ENCODE peak calls at places on chromosomes 11 and 22, in ten cellular contexts. One of them, this sample, is unnamed.

GRCh38 chr11:22734628-22735345 is 68.4 kb downstream of the GAS2 start:
- DNase-seq in stimulated activated CD4-positive, alpha-beta T cell treated with anti-CD3 and anti-CD28 coated beads, Interleukin-15, amount 100 ng/mL, for 24 hours: no peak
- DNase-seq in RWPE1: no peak
- DNase-seq in left cardiac atrium: no peak
- DNase-seq in WTC11: no peak
- DNase-seq in T-helper 9 cell: no peak
- DNase-seq in GM10248: no peak
- DNase-seq in Right ventricle myocardium superior: no peak
- DNase-seq in occipital lobe: no peak
- DNase-seq in amygdala: no peak
- DNase-seq in this sample: no peak

GRCh38 chr11:83971063-83971462 is 684.9 kb upstream of the CCDC90B start:
- DNase-seq in stimulated activated CD4-positive, alpha-beta T cell treated with anti-CD3 and anti-CD28 coated beads, Interleukin-15, amount 100 ng/mL, for 24 hours: no peak
- DNase-seq in RWPE1: no peak
- DNase-seq in left cardiac atrium: no peak
- DNase-seq in WTC11: no peak
- DNase-seq in T-helper 9 cell: no peak
- DNase-seq in GM10248: no peak
- DNase-seq in Right ventricle myocardium superior: no peak
- DNase-seq in occipital lobe: peak
- DNase-seq in amygdala: no peak
- DNase-seq in this sample: no peak

GRCh38 chr11:69890476-69890875 is 71.3 kb upstream of the FGF3 start:
- DNase-seq in stimulated activated CD4-positive, alpha-beta T cell treated with anti-CD3 and anti-CD28 coated beads, Interleukin-15, amount 100 ng/mL, for 24 hours: no peak
- DNase-seq in RWPE1: no peak
- DNase-seq in left cardiac atrium: no peak
- DNase-seq in WTC11: no peak
- DNase-seq in T-helper 9 cell: no peak
- DNase-seq in GM10248: no peak
- DNase-seq in Right ventricle myocardium superior: peak
- DNase-seq in occipital lobe: no peak
- DNase-seq in amygdala: no peak
- DNase-seq in this sample: no peak

GRCh38 chr11:112174789-112175595 is at the start of gene BCO2:
- DNase-seq in stimulated activated CD4-positive, alpha-beta T cell treated with anti-CD3 and anti-CD28 coated beads, Interleukin-15, amount 100 ng/mL, for 24 hours: peak
- DNase-seq in RWPE1: peak
- DNase-seq in left cardiac atrium: peak
- DNase-seq in WTC11: peak
- DNase-seq in T-helper 9 cell: peak
- DNase-seq in GM10248: peak
- DNase-seq in Right ventricle myocardium superior: peak
- DNase-seq in occipital lobe: peak
- DNase-seq in amygdala: peak
- DNase-seq in this sample: no peak

GRCh38 chr11:119614227-119615002 is 114.6 kb downstream of the NECTIN1 start:
- DNase-seq in stimulated activated CD4-positive, alpha-beta T cell treated with anti-CD3 and anti-CD28 coated beads, Interleukin-15, amount 100 ng/mL, for 24 hours: no peak
- DNase-seq in RWPE1: no peak
- DNase-seq in left cardiac atrium: no peak
- DNase-seq in WTC11: no peak
- DNase-seq in T-helper 9 cell: no peak
- DNase-seq in GM10248: no peak
- DNase-seq in Right ventricle myocardium superior: no peak
- DNase-seq in occipital lobe: no peak
- DNase-seq in amygdala: no peak
- DNase-seq in this sample: no peak

GRCh38 chr11:46363031-46363407 is 15.8 kb downstream of the DGKZ start:
- DNase-seq in stimulated activated CD4-positive, alpha-beta T cell treated with anti-CD3 and anti-CD28 coated beads, Interleukin-15, amount 100 ng/mL, for 24 hours: no peak
- DNase-seq in RWPE1: peak
- DNase-seq in left cardiac atrium: peak
- DNase-seq in WTC11: no peak
- DNase-seq in T-helper 9 cell: no peak
- DNase-seq in GM10248: no peak
- DNase-seq in Right ventricle myocardium superior: peak
- DNase-seq in occipital lobe: peak
- DNase-seq in amygdala: peak
- DNase-seq in this sample: no peak

GRCh38 chr11:35487532-35488078 is 37.8 kb downstream of the PAMR1 start:
- DNase-seq in stimulated activated CD4-positive, alpha-beta T cell treated with anti-CD3 and anti-CD28 coated beads, Interleukin-15, amount 100 ng/mL, for 24 hours: peak
- DNase-seq in RWPE1: no peak
- DNase-seq in left cardiac atrium: no peak
- DNase-seq in WTC11: peak
- DNase-seq in T-helper 9 cell: no peak
- DNase-seq in GM10248: no peak
- DNase-seq in Right ventricle myocardium superior: no peak
- DNase-seq in occipital lobe: no peak
- DNase-seq in amygdala: no peak
- DNase-seq in this sample: no peak

GRCh38 chr22:43094085-43094484 is 4.9 kb upstream of the TTLL1 start:
- DNase-seq in stimulated activated CD4-positive, alpha-beta T cell treated with anti-CD3 and anti-CD28 coated beads, Interleukin-15, amount 100 ng/mL, for 24 hours: no peak
- DNase-seq in RWPE1: no peak
- DNase-seq in left cardiac atrium: peak
- DNase-seq in WTC11: no peak
- DNase-seq in T-helper 9 cell: no peak
- DNase-seq in GM10248: no peak
- DNase-seq in Right ventricle myocardium superior: peak
- DNase-seq in occipital lobe: no peak
- DNase-seq in amygdala: no peak
- DNase-seq in this sample: no peak

GRCh38 chr22:46744581-46744980 is 6.5 kb upstream of the CERK start:
- DNase-seq in stimulated activated CD4-positive, alpha-beta T cell treated with anti-CD3 and anti-CD28 coated beads, Interleukin-15, amount 100 ng/mL, for 24 hours: no peak
- DNase-seq in RWPE1: no peak
- DNase-seq in left cardiac atrium: no peak
- DNase-seq in WTC11: no peak
- DNase-seq in T-helper 9 cell: no peak
- DNase-seq in GM10248: no peak
- DNase-seq in Right ventricle myocardium superior: no peak
- DNase-seq in occipital lobe: no peak
- DNase-seq in amygdala: no peak
- DNase-seq in this sample: no peak

GRCh38 chr11:97739892-97740782 is 1280.6 kb upstream of the CNTN5 start:
- DNase-seq in stimulated activated CD4-positive, alpha-beta T cell treated with anti-CD3 and anti-CD28 coated beads, Interleukin-15, amount 100 ng/mL, for 24 hours: no peak
- DNase-seq in RWPE1: no peak
- DNase-seq in left cardiac atrium: no peak
- DNase-seq in WTC11: no peak
- DNase-seq in T-helper 9 cell: no peak
- DNase-seq in GM10248: no peak
- DNase-seq in Right ventricle myocardium superior: no peak
- DNase-seq in occipital lobe: no peak
- DNase-seq in amygdala: no peak
- DNase-seq in this sample: no peak

GRCh38 chr22:23128269-23129108 is 13.3 kb downstream of the RSPH14 start:
- DNase-seq in stimulated activated CD4-positive, alpha-beta T cell treated with anti-CD3 and anti-CD28 coated beads, Interleukin-15, amount 100 ng/mL, for 24 hours: peak
- DNase-seq in RWPE1: peak
- DNase-seq in left cardiac atrium: peak
- DNase-seq in WTC11: peak
- DNase-seq in T-helper 9 cell: peak
- DNase-seq in GM10248: peak
- DNase-seq in Right ventricle myocardium superior: peak
- DNase-seq in occipital lobe: peak
- DNase-seq in amygdala: peak
- DNase-seq in this sample: peak

GRCh38 chr11:45102361-45102809 is 44.1 kb upstream of the PRDM11 start:
- DNase-seq in stimulated activated CD4-positive, alpha-beta T cell treated with anti-CD3 and anti-CD28 coated beads, Interleukin-15, amount 100 ng/mL, for 24 hours: no peak
- DNase-seq in RWPE1: no peak
- DNase-seq in left cardiac atrium: no peak
- DNase-seq in WTC11: no peak
- DNase-seq in T-helper 9 cell: no peak
- DNase-seq in GM10248: no peak
- DNase-seq in Right ventricle myocardium superior: no peak
- DNase-seq in occipital lobe: no peak
- DNase-seq in amygdala: no peak
- DNase-seq in this sample: no peak

GRCh38 chr11:62400760-62401159 is 18.1 kb upstream of the SCGB1A1 start:
- DNase-seq in stimulated activated CD4-positive, alpha-beta T cell treated with anti-CD3 and anti-CD28 coated beads, Interleukin-15, amount 100 ng/mL, for 24 hours: no peak
- DNase-seq in RWPE1: no peak
- DNase-seq in left cardiac atrium: peak
- DNase-seq in WTC11: no peak
- DNase-seq in T-helper 9 cell: no peak
- DNase-seq in GM10248: no peak
- DNase-seq in Right ventricle myocardium superior: peak
- DNase-seq in occipital lobe: peak
- DNase-seq in amygdala: peak
- DNase-seq in this sample: no peak

GRCh38 chr22:37229805-37230672 is 14.0 kb downstream of the RAC2 start:
- DNase-seq in stimulated activated CD4-positive, alpha-beta T cell treated with anti-CD3 and anti-CD28 coated beads, Interleukin-15, amount 100 ng/mL, for 24 hours: peak
- DNase-seq in RWPE1: no peak
- DNase-seq in left cardiac atrium: no peak
- DNase-seq in WTC11: no peak
- DNase-seq in T-helper 9 cell: peak
- DNase-seq in GM10248: peak
- DNase-seq in Right ventricle myocardium superior: peak
- DNase-seq in occipital lobe: no peak
- DNase-seq in amygdala: no peak
- DNase-seq in this sample: peak

GRCh38 chr22:17733484-17733883 is 40.8 kb downstream of the BID start:
- DNase-seq in stimulated activated CD4-positive, alpha-beta T cell treated with anti-CD3 and anti-CD28 coated beads, Interleukin-15, amount 100 ng/mL, for 24 hours: no peak
- DNase-seq in RWPE1: no peak
- DNase-seq in left cardiac atrium: no peak
- DNase-seq in WTC11: no peak
- DNase-seq in T-helper 9 cell: no peak
- DNase-seq in GM10248: no peak
- DNase-seq in Right ventricle myocardium superior: no peak
- DNase-seq in occipital lobe: no peak
- DNase-seq in amygdala: no peak
- DNase-seq in this sample: no peak

GRCh38 chr11:93567406-93567819 is 24.2 kb upstream of the SMCO4 start:
- DNase-seq in stimulated activated CD4-positive, alpha-beta T cell treated with anti-CD3 and anti-CD28 coated beads, Interleukin-15, amount 100 ng/mL, for 24 hours: no peak
- DNase-seq in RWPE1: no peak
- DNase-seq in left cardiac atrium: peak
- DNase-seq in WTC11: no peak
- DNase-seq in T-helper 9 cell: no peak
- DNase-seq in GM10248: no peak
- DNase-seq in Right ventricle myocardium superior: peak
- DNase-seq in occipital lobe: peak
- DNase-seq in amygdala: peak
- DNase-seq in this sample: no peak

GRCh38 chr11:108388576-108388975 is 78.8 kb downstream of the C11orf65 start:
- DNase-seq in stimulated activated CD4-positive, alpha-beta T cell treated with anti-CD3 and anti-CD28 coated beads, Interleukin-15, amount 100 ng/mL, for 24 hours: no peak
- DNase-seq in RWPE1: no peak
- DNase-seq in left cardiac atrium: no peak
- DNase-seq in WTC11: no peak
- DNase-seq in T-helper 9 cell: no peak
- DNase-seq in GM10248: no peak
- DNase-seq in Right ventricle myocardium superior: no peak
- DNase-seq in occipital lobe: no peak
- DNase-seq in amygdala: no peak
- DNase-seq in this sample: no peak

GRCh38 chr22:32539631-32540449 is 65.2 kb downstream of the FBXO7 start:
- DNase-seq in stimulated activated CD4-positive, alpha-beta T cell treated with anti-CD3 and anti-CD28 coated beads, Interleukin-15, amount 100 ng/mL, for 24 hours: no peak
- DNase-seq in RWPE1: no peak
- DNase-seq in left cardiac atrium: peak
- DNase-seq in WTC11: no peak
- DNase-seq in T-helper 9 cell: no peak
- DNase-seq in GM10248: no peak
- DNase-seq in Right ventricle myocardium superior: no peak
- DNase-seq in occipital lobe: no peak
- DNase-seq in amygdala: no peak
- DNase-seq in this sample: no peak

GRCh38 chr11:96049426-96049825 is 125.5 kb upstream of the MTMR2 start:
- DNase-seq in stimulated activated CD4-positive, alpha-beta T cell treated with anti-CD3 and anti-CD28 coated beads, Interleukin-15, amount 100 ng/mL, for 24 hours: no peak
- DNase-seq in RWPE1: no peak
- DNase-seq in left cardiac atrium: no peak
- DNase-seq in WTC11: no peak
- DNase-seq in T-helper 9 cell: no peak
- DNase-seq in GM10248: no peak
- DNase-seq in Right ventricle myocardium superior: no peak
- DNase-seq in occipital lobe: no peak
- DNase-seq in amygdala: no peak
- DNase-seq in this sample: no peak

GRCh38 chr11:126929186-126930085 is 71.1 kb downstream of the KIRREL3 start:
- DNase-seq in stimulated activated CD4-positive, alpha-beta T cell treated with anti-CD3 and anti-CD28 coated beads, Interleukin-15, amount 100 ng/mL, for 24 hours: no peak
- DNase-seq in RWPE1: no peak
- DNase-seq in left cardiac atrium: no peak
- DNase-seq in WTC11: no peak
- DNase-seq in T-helper 9 cell: no peak
- DNase-seq in GM10248: no peak
- DNase-seq in Right ventricle myocardium superior: no peak
- DNase-seq in occipital lobe: no peak
- DNase-seq in amygdala: no peak
- DNase-seq in this sample: no peak

GRCh38 chr22:42959472-42960145 is 55.3 kb downstream of the PACSIN2 start:
- DNase-seq in stimulated activated CD4-positive, alpha-beta T cell treated with anti-CD3 and anti-CD28 coated beads, Interleukin-15, amount 100 ng/mL, for 24 hours: no peak
- DNase-seq in RWPE1: peak
- DNase-seq in left cardiac atrium: peak
- DNase-seq in WTC11: no peak
- DNase-seq in T-helper 9 cell: no peak
- DNase-seq in GM10248: no peak
- DNase-seq in Right ventricle myocardium superior: peak
- DNase-seq in occipital lobe: no peak
- DNase-seq in amygdala: no peak
- DNase-seq in this sample: no peak

GRCh38 chr11:15655552-15655951 is 540.8 kb downstream of the INSC start:
- DNase-seq in stimulated activated CD4-positive, alpha-beta T cell treated with anti-CD3 and anti-CD28 coated beads, Interleukin-15, amount 100 ng/mL, for 24 hours: no peak
- DNase-seq in RWPE1: no peak
- DNase-seq in left cardiac atrium: no peak
- DNase-seq in WTC11: no peak
- DNase-seq in T-helper 9 cell: no peak
- DNase-seq in GM10248: no peak
- DNase-seq in Right ventricle myocardium superior: no peak
- DNase-seq in occipital lobe: no peak
- DNase-seq in amygdala: no peak
- DNase-seq in this sample: no peak

GRCh38 chr22:44224166-44224565 is 43.4 kb downstream of the PARVG start:
- DNase-seq in stimulated activated CD4-positive, alpha-beta T cell treated with anti-CD3 and anti-CD28 coated beads, Interleukin-15, amount 100 ng/mL, for 24 hours: no peak
- DNase-seq in RWPE1: peak
- DNase-seq in left cardiac atrium: no peak
- DNase-seq in WTC11: no peak
- DNase-seq in T-helper 9 cell: no peak
- DNase-seq in GM10248: no peak
- DNase-seq in Right ventricle myocardium superior: no peak
- DNase-seq in occipital lobe: no peak
- DNase-seq in amygdala: no peak
- DNase-seq in this sample: no peak

GRCh38 chr11:776459-777287 is 614 bp downstream of the GATD1 start:
- DNase-seq in stimulated activated CD4-positive, alpha-beta T cell treated with anti-CD3 and anti-CD28 coated beads, Interleukin-15, amount 100 ng/mL, for 24 hours: no peak
- DNase-seq in RWPE1: no peak
- DNase-seq in left cardiac atrium: no peak
- DNase-seq in WTC11: peak
- DNase-seq in T-helper 9 cell: no peak
- DNase-seq in GM10248: peak
- DNase-seq in Right ventricle myocardium superior: no peak
- DNase-seq in occipital lobe: no peak
- DNase-seq in amygdala: no peak
- DNase-seq in this sample: peak

GRCh38 chr11:6734616-6735015 is 37.2 kb downstream of the OR2AG2 start:
- DNase-seq in stimulated activated CD4-positive, alpha-beta T cell treated with anti-CD3 and anti-CD28 coated beads, Interleukin-15, amount 100 ng/mL, for 24 hours: peak
- DNase-seq in RWPE1: no peak
- DNase-seq in left cardiac atrium: no peak
- DNase-seq in WTC11: no peak
- DNase-seq in T-helper 9 cell: no peak
- DNase-seq in GM10248: no peak
- DNase-seq in Right ventricle myocardium superior: no peak
- DNase-seq in occipital lobe: no peak
- DNase-seq in amygdala: no peak
- DNase-seq in this sample: no peak

GRCh38 chr11:62546244-62546936 is at the start of gene AHNAK:
- DNase-seq in stimulated activated CD4-positive, alpha-beta T cell treated with anti-CD3 and anti-CD28 coated beads, Interleukin-15, amount 100 ng/mL, for 24 hours: peak
- DNase-seq in RWPE1: peak
- DNase-seq in left cardiac atrium: peak
- DNase-seq in WTC11: peak
- DNase-seq in T-helper 9 cell: peak
- DNase-seq in GM10248: peak
- DNase-seq in Right ventricle myocardium superior: peak
- DNase-seq in occipital lobe: no peak
- DNase-seq in amygdala: no peak
- DNase-seq in this sample: no peak

GRCh38 chr11:33830903-33831648 is 56.8 kb upstream of the FBXO3 start:
- DNase-seq in stimulated activated CD4-positive, alpha-beta T cell treated with anti-CD3 and anti-CD28 coated beads, Interleukin-15, amount 100 ng/mL, for 24 hours: no peak
- DNase-seq in RWPE1: peak
- DNase-seq in left cardiac atrium: no peak
- DNase-seq in WTC11: no peak
- DNase-seq in T-helper 9 cell: no peak
- DNase-seq in GM10248: no peak
- DNase-seq in Right ventricle myocardium superior: no peak
- DNase-seq in occipital lobe: no peak
- DNase-seq in amygdala: no peak
- DNase-seq in this sample: no peak

GRCh38 chr11:86087281-86087680 is 18.4 kb upstream of the PICALM start:
- DNase-seq in stimulated activated CD4-positive, alpha-beta T cell treated with anti-CD3 and anti-CD28 coated beads, Interleukin-15, amount 100 ng/mL, for 24 hours: no peak
- DNase-seq in RWPE1: no peak
- DNase-seq in left cardiac atrium: no peak
- DNase-seq in WTC11: no peak
- DNase-seq in T-helper 9 cell: no peak
- DNase-seq in GM10248: no peak
- DNase-seq in Right ventricle myocardium superior: no peak
- DNase-seq in occipital lobe: no peak
- DNase-seq in amygdala: no peak
- DNase-seq in this sample: no peak